ENCODE peak calls at places on chromosome 1, in eight cellular contexts. H is pancreas, P is SK-N-SH, F is heart left ventricle, N is OCI-LY7, T is cardiac muscle cell, O is psoas muscle, U is left ventricle myocardium inferior. Y is an unnamed sample. For H3K4me1, the result is how much of the 10 kb centered on the place peaks cover.

GRCh38 chr1:4700801-4701200 is 46.4 kb downstream of the AJAP1 start:
- DNase-seq in H (no peak), O (no peak), F (no peak), N (peak), P (no peak), U (no peak), T (no peak), Y (no peak)

GRCh38 chr1:65020774-65021173 is 54.4 kb upstream of the JAK1 start:
- DNase-seq in U (no peak), H (no peak), F (no peak), N (no peak), O (no peak), T (no peak), P (no peak), Y (no peak)

GRCh38 chr1:13766906-13767564 is 67.0 kb downstream of the PRDM2 start:
- DNase-seq in O (no peak), N (no peak), P (no peak), T (no peak), H (no peak), U (no peak), F (no peak), Y (peak)

GRCh38 chr1:171754381-171754705 is 12.5 kb upstream of the VAMP4 start:
- DNase-seq in O (no peak), F (no peak), T (no peak), N (no peak), H (no peak), P (no peak), U (no peak), Y (peak)

GRCh38 chr1:100279954-100280682 is 14.1 kb downstream of the RTCA start:
- DNase-seq in N (no peak), P (no peak), U (no peak), H (no peak), T (peak), F (no peak), O (no peak), Y (no peak)

GRCh38 chr1:57188169-57188568 is 222.4 kb upstream of the C8B start:
- DNase-seq in F (no peak), U (no peak), N (no peak), H (no peak), T (no peak), P (no peak), O (no peak), Y (peak)

GRCh38 chr1:242454262-242455051 is 70.0 kb downstream of the PLD5 start:
- DNase-seq in U (no peak), P (peak), H (no peak), N (peak), O (no peak), F (no peak), T (peak), Y (no peak)

GRCh38 chr1:234768569-234769283 is 158.7 kb upstream of the IRF2BP2 start:
- DNase-seq in N (no peak), F (no peak), O (no peak), H (no peak), P (no peak), U (no peak), T (no peak), Y (no peak)

GRCh38 chr1:105416246-105416645 is 1640.2 kb upstream of the PRMT6 start:
- DNase-seq in O (no peak), N (no peak), F (no peak), P (no peak), H (no peak), U (no peak), T (no peak), Y (no peak)

GRCh38 chr1:161089251-161089924 is at the start of gene NECTIN4:
- DNase-seq in N (no peak), H (peak), U (no peak), P (no peak), O (no peak), F (no peak), T (no peak), Y (no peak)

GRCh38 chr1:109268431-109269211 is 14.3 kb downstream of the PSRC1 start:
- DNase-seq in F (no peak), T (no peak), H (no peak), O (peak), N (no peak), U (no peak), P (no peak), Y (no peak)

GRCh38 chr1:224182057-224182865 is 779 bp upstream of the DEGS1 start:
- DNase-seq in N (peak), F (no peak), O (no peak), T (no peak), H (no peak), U (no peak), P (no peak), Y (no peak)

GRCh38 chr1:68322837-68323687 is 90.7 kb upstream of the WLS start:
- DNase-seq in N (no peak), O (peak), P (peak), T (peak), U (no peak), H (no peak), F (no peak), Y (no peak)

GRCh38 chr1:203271018-203271743 is 34.1 kb upstream of the BTG2 start:
- DNase-seq in O (no peak), U (peak), T (peak), H (peak), F (peak), P (peak), N (peak), Y (no peak)

GRCh38 chr1:234987415-234988159 is 141.1 kb downstream of the TOMM20 start:
- DNase-seq in F (peak), N (peak), H (peak), T (peak), P (no peak), O (peak), U (peak), Y (peak)

GRCh38 chr1:99268021-99268420 is 3.7 kb downstream of the PLPPR4 start:
- DNase-seq in T (no peak), O (no peak), H (no peak), U (no peak), F (no peak), P (no peak), N (no peak), Y (no peak)

GRCh38 chr1:234586892-234587445 is 23.0 kb downstream of the IRF2BP2 start:
- DNase-seq in H (no peak), T (no peak), O (no peak), P (no peak), N (no peak), F (no peak), U (no peak), Y (no peak)

GRCh38 chr1:107669996-107670395 is 295.0 kb downstream of the VAV3 start:
- DNase-seq in F (peak), T (peak), O (peak), N (no peak), U (peak), H (peak), P (peak), Y (peak)

GRCh38 chr1:167518331-167518700 is at the start of gene CD247:
- DNase-seq in T (no peak), U (no peak), O (no peak), F (no peak), H (no peak), N (peak), P (no peak), Y (no peak)

GRCh38 chr1:236207569-236207968 is 65.2 kb downstream of the GPR137B start:
- DNase-seq in H (no peak), P (no peak), F (no peak), U (no peak), O (no peak), T (no peak), N (no peak), Y (no peak)

GRCh38 chr1:28668956-28669719 is 554 bp downstream of the GMEB1 start:
- DNase-seq in H (peak), P (no peak), U (peak), T (peak), F (peak), O (peak), N (peak), Y (peak)

GRCh38 chr1:67347688-67348472 is 40.2 kb downstream of the IL12RB2 start:
- DNase-seq in P (peak), T (peak), N (peak), O (peak), U (peak), F (peak), H (peak), Y (peak)

GRCh38 chr1:226632169-226632884 is 83.8 kb downstream of the STUM start:
- DNase-seq in T (no peak), N (no peak), U (no peak), F (no peak), O (no peak), P (no peak), H (no peak), Y (no peak)

GRCh38 chr1:1599030-1599916 is 662 bp downstream of the FNDC10 start:
- DNase-seq in H (no peak), N (peak), F (no peak), P (peak), U (no peak), O (no peak), T (peak), Y (no peak)

GRCh38 chr1:156387899-156388813 is 19.1 kb downstream of the RHBG start:
- DNase-seq in U (no peak), O (no peak), T (peak), P (no peak), F (no peak), H (no peak), N (no peak), Y (no peak)

GRCh38 chr1:91511386-91511785 is 10.7 kb downstream of the CDC7 start:
- DNase-seq in O (no peak), T (peak), P (no peak), N (peak), U (no peak), F (no peak), H (no peak), Y (no peak)

GRCh38 chr1:167225920-167226319 is 5.2 kb downstream of the POU2F1 start:
- DNase-seq in F (no peak), N (no peak), H (no peak), P (no peak), T (no peak), O (no peak), U (no peak), Y (no peak)

GRCh38 chr1:111553199-111553598 is 49.8 kb upstream of the ADORA3 start:
- DNase-seq in T (no peak), F (no peak), P (no peak), N (no peak), O (no peak), U (no peak), H (no peak), Y (peak)

GRCh38 chr1:78682527-78682926 is 32.9 kb downstream of the IFI44 start:
- DNase-seq in U (no peak), O (no peak), H (no peak), T (no peak), N (no peak), F (no peak), P (no peak), Y (no peak)

GRCh38 chr1:247274857-247275256 is 19.0 kb downstream of the VN1R5 start:
- DNase-seq in O (no peak), U (no peak), T (no peak), N (no peak), F (no peak), P (no peak), H (no peak), Y (no peak)

GRCh38 chr1:96308314-96308713 is 413.3 kb upstream of the PTBP2 start:
- DNase-seq in F (no peak), H (no peak), N (no peak), U (no peak), O (no peak), P (no peak), T (no peak), Y (no peak)

GRCh38 chr1:60903591-60903990 is 178.8 kb upstream of the NFIA start:
- DNase-seq in U (peak), T (no peak), P (peak), O (peak), H (no peak), F (peak), N (no peak), Y (no peak)

GRCh38 chr1:164380893-164381292 is 178.1 kb upstream of the PBX1 start:
- DNase-seq in O (peak), T (no peak), P (no peak), U (no peak), N (no peak), F (no peak), H (no peak), Y (no peak)

GRCh38 chr1:103284270-103284669 is 175.9 kb upstream of the COL11A1 start:
- DNase-seq in U (no peak), N (no peak), F (no peak), P (peak), O (no peak), T (no peak), H (no peak), Y (no peak)

DNA sequence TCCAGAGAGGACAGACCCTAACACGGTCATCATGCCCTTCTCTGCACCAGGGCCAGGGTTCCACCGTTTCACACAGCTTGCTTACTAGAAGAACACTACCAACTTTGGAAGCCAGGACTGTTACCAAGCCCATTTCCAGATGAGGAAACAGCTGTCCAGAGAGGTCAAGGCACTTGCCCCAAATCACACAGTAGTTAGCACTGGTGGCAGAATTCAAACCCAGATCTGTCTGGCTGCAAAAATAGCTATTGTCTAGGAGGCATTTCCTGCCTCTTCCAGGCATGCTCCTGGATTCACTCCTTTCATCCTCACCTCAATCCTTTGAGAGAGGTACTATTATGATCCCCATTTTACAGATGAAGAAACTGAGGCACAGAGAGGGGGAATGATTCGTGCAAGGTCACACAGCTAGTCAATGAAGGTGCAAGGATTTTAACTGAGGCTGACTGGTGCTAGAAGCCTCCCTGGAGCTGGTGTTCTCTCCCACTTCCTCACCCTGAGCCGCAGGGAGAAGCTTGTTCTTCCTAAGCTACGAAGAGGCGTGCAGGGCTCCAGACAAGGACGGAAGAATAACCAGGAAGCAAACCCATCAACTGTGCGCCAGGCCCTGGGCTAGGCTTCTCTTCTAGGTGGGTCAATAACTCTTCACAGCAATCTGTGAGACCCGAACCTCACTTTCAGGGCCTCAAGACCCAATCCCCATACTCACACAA is 558 bp upstream of the LAPTM5 start:
- DNase-seq in N (no peak), H (no peak), P (no peak), O (no peak), T (no peak), F (no peak), U (no peak), Y (no peak)
- H3K4me1 ChIP-seq in N (half or more), H (under half), P (under half), O (under half), T (under half), F (under half), U (under half), Y (under half)

GRCh38 chr1:88891318-88892145 is at the start of gene GTF2B:
- DNase-seq in H (peak), O (peak), U (peak), T (peak), F (peak), N (peak), P (peak), Y (peak)
- TF ChIP-seq CTCF in H (no peak), O (no peak), U (no peak), T (no peak), F (no peak), N (no peak), P (no peak), Y (no peak)

GRCh38 chr1:209618756-209619420 is 33.3 kb downstream of the LAMB3 start:
- DNase-seq in H (no peak), O (no peak), T (no peak), U (peak), N (no peak), F (peak), P (peak), Y (peak)
- H3K4me1 ChIP-seq in H (under half), O (half or more), T (under half), U (half or more), N (under half), F (under half), P (under half), Y (under half)

GRCh38 chr1:174744886-174745285 is 254.9 kb upstream of the CACYBP start:
- DNase-seq in U (no peak), O (no peak), P (no peak), F (no peak), T (no peak), N (no peak), H (no peak), Y (no peak)

GRCh38 chr1:174746024-174746808 is 253.5 kb upstream of the CACYBP start:
- DNase-seq in N (no peak), U (no peak), F (no peak), T (no peak), H (no peak), O (no peak), P (no peak), Y (no peak)

GRCh38 chr1:174748603-174749002 is 251.1 kb upstream of the CACYBP start:
- DNase-seq in O (no peak), F (no peak), T (no peak), N (no peak), U (no peak), H (no peak), P (no peak), Y (no peak)

GRCh38 chr1:174743654-174744561 is 255.8 kb upstream of the CACYBP start:
- DNase-seq in T (peak), P (peak), U (no peak), F (no peak), H (no peak), N (peak), O (no peak), Y (peak)

DNA sequence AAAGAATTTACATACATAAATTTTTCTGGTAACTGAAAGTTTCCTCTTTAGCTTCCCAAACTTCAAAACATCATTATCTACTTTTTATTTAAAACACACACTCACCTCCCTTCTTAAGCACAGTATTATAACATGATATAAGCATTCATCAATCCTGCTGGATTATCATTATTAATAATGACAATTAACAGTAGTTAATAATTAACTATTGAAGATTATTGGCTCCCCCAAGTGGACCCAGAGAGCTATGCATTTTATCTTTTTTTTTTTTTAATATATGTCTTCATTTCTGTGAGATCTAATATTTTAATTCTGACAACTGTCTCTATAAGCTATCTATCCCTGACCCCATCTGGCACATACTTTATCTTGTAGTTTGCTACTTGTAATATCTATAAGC is 252.1 kb upstream of the CACYBP start:
- DNase-seq in F (no peak), P (no peak), O (no peak), U (no peak), T (no peak), N (no peak), H (no peak), Y (no peak)
- TF ChIP-seq CTCF in F (no peak), P (peak), O (no peak), U (no peak), T (peak), N (peak), H (no peak), Y (peak)

DNA sequence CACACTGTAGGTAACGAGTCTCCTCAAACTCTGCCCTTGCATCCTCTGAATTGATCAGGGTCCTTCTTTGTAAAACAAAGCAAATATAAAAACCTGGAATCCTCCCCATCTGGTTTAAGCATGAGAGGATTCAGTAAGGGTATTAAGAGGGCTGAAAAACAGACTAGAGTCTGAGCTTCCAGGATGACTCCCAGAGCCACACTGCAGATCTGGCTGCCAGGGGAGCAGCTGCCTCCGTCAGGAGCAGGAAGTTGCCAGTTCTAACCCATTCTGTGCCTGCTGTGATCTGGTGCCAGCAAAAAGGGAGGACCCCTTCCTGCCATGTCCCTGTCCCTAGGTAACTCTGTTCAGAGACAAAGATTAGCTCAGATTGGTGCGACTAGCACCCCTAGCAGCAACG is 27.5 kb downstream of the SERTAD4 start:
- DNase-seq in F (no peak), H (no peak), P (peak), O (no peak), N (no peak), U (no peak), T (no peak), Y (no peak)
- H3K4me1 ChIP-seq in F (under half), H (under half), P (under half), O (under half), N (under half), U (under half), T (under half), Y (under half)

GRCh38 chr1:207876129-207876528 is 34.8 kb downstream of the CD34 start:
- DNase-seq in H (no peak), P (peak), O (no peak), N (no peak), F (no peak), T (no peak), U (no peak), Y (no peak)
- TF ChIP-seq CTCF in H (no peak), P (no peak), O (peak), N (peak), F (no peak), T (peak), U (peak), Y (peak)

DNA sequence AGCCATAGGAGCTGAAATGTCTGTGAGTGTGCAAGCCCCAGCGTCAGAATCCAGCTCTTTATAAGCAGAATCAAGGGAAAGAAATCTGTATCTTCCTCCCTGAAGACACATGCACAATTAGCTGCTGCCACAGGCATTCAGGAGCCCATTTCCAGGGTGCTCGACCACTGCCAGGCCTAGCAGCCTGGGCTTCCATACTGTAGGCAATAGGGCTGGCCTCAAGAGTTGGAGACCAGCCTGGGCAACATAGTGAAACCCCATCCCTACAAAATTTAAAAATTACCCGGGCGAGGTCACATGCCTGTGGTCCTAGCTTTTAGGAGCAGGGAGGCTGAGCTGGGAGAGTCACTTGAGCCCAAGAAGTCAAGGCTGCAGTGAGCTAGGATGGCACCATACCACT is 41.0 kb downstream of the NEK2 start:
- DNase-seq in N (no peak), U (no peak), T (no peak), F (no peak), O (no peak), P (no peak), H (no peak), Y (no peak)
- H3K4me1 ChIP-seq in N (under half), U (under half), T (under half), F (under half), O (under half), P (under half), H (under half), Y (under half)

DNA sequence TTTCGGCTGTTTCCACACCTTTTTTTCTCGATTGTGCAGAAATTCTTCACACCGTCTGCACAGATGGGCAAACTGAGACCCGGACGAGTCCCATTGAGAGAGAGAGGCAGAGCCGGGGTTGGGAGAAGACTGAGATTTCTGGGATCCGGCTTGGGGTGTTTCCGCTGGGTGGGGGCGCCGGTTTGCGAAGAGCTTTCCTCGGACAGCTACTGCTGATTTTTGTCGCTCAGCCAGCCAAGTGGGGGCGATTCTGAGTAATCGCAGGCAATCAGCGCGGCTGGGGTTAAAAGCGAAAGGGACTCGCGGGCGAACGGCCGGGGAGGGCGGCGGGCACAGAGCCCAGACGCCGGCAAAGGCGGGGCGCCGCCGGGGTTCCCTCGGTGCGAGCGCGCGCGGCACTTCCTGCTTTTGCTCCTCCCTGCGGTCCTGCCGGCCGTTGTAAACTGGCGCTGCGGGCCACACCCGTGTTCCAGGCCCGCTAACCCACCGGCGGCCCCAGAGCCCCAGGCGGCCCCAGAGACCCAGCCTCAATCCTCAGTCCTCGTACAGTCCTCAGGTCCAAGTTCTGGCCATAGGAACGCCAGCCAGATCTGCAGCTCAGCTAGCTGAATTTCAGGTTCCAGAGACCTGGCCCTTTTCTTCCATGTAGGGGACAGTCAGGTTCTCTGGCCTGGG is 32.4 kb upstream of the JUN start:
- DNase-seq in U (peak), O (peak), H (peak), P (peak), T (peak), N (peak), F (peak), Y (peak)
- TF ChIP-seq CTCF in U (peak), O (no peak), H (no peak), P (peak), T (no peak), N (peak), F (no peak), Y (peak)